ENCODE peak calls at places on chromosomes 7 and 10, in five cellular contexts. O is AG10803, Q is right atrium auricular region, Z is fibroblast of pulmonary artery, H is astrocyte of the cerebellum. J is an unnamed sample.

GRCh38 chr10:63798599-63799498 is 277.6 kb downstream of the REEP3 start:
- DNase-seq in O (peak; percentile 95), Q (peak; percentile 91), H (peak; percentile 100), Z (peak; percentile 93), J (no peak)

GRCh38 chr10:4344544-4344994 is 481.4 kb upstream of the AKR1E2 start:
- DNase-seq in O (peak; percentile 100), H (peak; percentile 95), Z (peak; percentile 98), Q (peak; percentile 88), J (peak; percentile 87)

GRCh38 chr10:35178305-35178704 is 51.7 kb downstream of the CREM start:
- DNase-seq in Z (no peak), O (no peak), H (no peak), Q (no peak), J (no peak)

GRCh38 chr7:83918142-83918541 is 269.2 kb upstream of the SEMA3E start:
- DNase-seq in H (no peak), Q (no peak), O (no peak), Z (no peak), J (no peak)

GRCh38 chr7:155337946-155338631 is 40.4 kb downstream of the INSIG1 start:
- DNase-seq in Z (no peak), O (no peak), Q (no peak), H (no peak), J (no peak)

GRCh38 chr10:25865267-25865666 is 68.8 kb upstream of the MYO3A start:
- DNase-seq in O (no peak), H (no peak), Z (no peak), Q (no peak), J (no peak)

GRCh38 chr10:116849271-116850057 is at the start of gene ENO4:
- DNase-seq in H (peak; percentile 78), Q (peak; percentile 60), O (peak; percentile 75), Z (peak; percentile 80), J (peak; percentile 81)

GRCh38 chr10:100508691-100509150 is 10.9 kb downstream of the SEC31B start:
- DNase-seq in Z (peak; percentile 72), H (peak; percentile 31), O (peak; percentile 50), Q (no peak), J (no peak)

GRCh38 chr7:22586806-22587180 is 86.8 kb upstream of the STEAP1B start:
- DNase-seq in Q (no peak), O (peak; percentile 61), Z (peak; percentile 81), H (no peak), J (peak; percentile 67)

GRCh38 chr7:94368371-94368791 is 26.3 kb upstream of the COL1A2 start:
- DNase-seq in H (peak; percentile 88), O (peak; percentile 92), Q (no peak), Z (peak; percentile 96), J (no peak)

GRCh38 chr10:116697816-116698215 is 44.5 kb downstream of the HSPA12A start:
- DNase-seq in O (no peak), Q (no peak), Z (no peak), H (no peak), J (no peak)

GRCh38 chr10:132960071-132960472 is 17.7 kb upstream of the CFAP46 start:
- DNase-seq in Q (no peak), Z (no peak), H (no peak), O (no peak), J (no peak)

GRCh38 chr10:11616021-11616420 is 4.6 kb upstream of the USP6NL start:
- DNase-seq in O (no peak), Z (no peak), Q (no peak), H (no peak), J (no peak)

GRCh38 chr10:30182191-30183075 is 123.0 kb upstream of the JCAD start:
- DNase-seq in H (peak; percentile 68), Q (no peak), Z (peak; percentile 80), O (peak; percentile 97), J (peak; percentile 77)

GRCh38 chr10:46216836-46217748 is 69.7 kb upstream of the ANTXRL start:
- DNase-seq in O (no peak), H (no peak), Z (peak; percentile 5), Q (no peak), J (no peak)

GRCh38 chr7:22487978-22488642 is 11.9 kb downstream of the STEAP1B start:
- DNase-seq in Z (no peak), Q (no peak), H (no peak), O (no peak), J (no peak)

GRCh38 chr7:100865971-100866720 is 1.0 kb upstream of the TRIP6 start:
- DNase-seq in O (peak; percentile 76), Q (no peak), Z (no peak), H (no peak), J (peak; percentile 89)

GRCh38 chr7:149496642-149497391 is 792 bp downstream of the ZNF746 start:
- DNase-seq in Q (no peak), H (no peak), Z (peak; percentile 33), O (peak; percentile 44), J (peak; percentile 51)

GRCh38 chr10:118592675-118593330 is 2.6 kb downstream of the PRLHR start:
- DNase-seq in Z (no peak), Q (no peak), O (no peak), H (no peak), J (peak; percentile 35)

GRCh38 chr10:5395168-5395567 is 9.5 kb downstream of the TUBAL3 start:
- DNase-seq in Q (no peak), H (no peak), O (no peak), Z (no peak), J (no peak)

GRCh38 chr7:155193716-155194115 is 104.0 kb upstream of the INSIG1 start:
- DNase-seq in Z (no peak), Q (no peak), O (no peak), H (no peak), J (no peak)

GRCh38 chr7:749121-749520 is 22.0 kb upstream of the PRKAR1B start:
- DNase-seq in Q (peak; percentile 75), Z (peak; percentile 49), O (no peak), H (no peak), J (no peak)

GRCh38 chr10:123027861-123028260 is 19.1 kb downstream of the ACADSB start:
- DNase-seq in O (peak; percentile 29), Q (no peak), Z (no peak), H (no peak), J (no peak)

GRCh38 chr7:22632674-22633073 is 94.3 kb upstream of the IL6 start:
- DNase-seq in O (no peak), Z (peak; percentile 65), H (no peak), Q (no peak), J (no peak)

GRCh38 chr7:151249034-151249731 is 689 bp upstream of the SMARCD3 start:
- DNase-seq in Q (peak; percentile 81), H (no peak), O (peak; percentile 73), Z (peak; percentile 64), J (no peak)

GRCh38 chr10:132410779-132411532 is 14.0 kb downstream of the PWWP2B start:
- DNase-seq in Z (no peak), O (no peak), Q (no peak), H (no peak), J (no peak)

GRCh38 chr10:131862548-131862947 is 38.3 kb upstream of the PPP2R2D start:
- DNase-seq in Z (no peak), Q (no peak), O (no peak), H (no peak), J (no peak)

GRCh38 chr10:12228851-12229250 is 32.9 kb downstream of the CDC123 start:
- DNase-seq in O (no peak), H (no peak), Q (no peak), Z (no peak), J (no peak)

GRCh38 chr10:124291009-124291671 is 127.6 kb downstream of the OAT start:
- DNase-seq in Z (no peak), H (no peak), Q (no peak), O (no peak), J (no peak)

GRCh38 chr10:58237014-58237830 is 30.5 kb downstream of the IPMK start:
- DNase-seq in O (peak; percentile 88), Z (peak; percentile 96), H (peak; percentile 86), Q (no peak), J (peak; percentile 56)

GRCh38 chr7:85162743-85163142 is 24.1 kb downstream of the SEMA3D start:
- DNase-seq in O (no peak), Q (no peak), Z (peak; percentile 40), H (no peak), J (no peak)

DNA sequence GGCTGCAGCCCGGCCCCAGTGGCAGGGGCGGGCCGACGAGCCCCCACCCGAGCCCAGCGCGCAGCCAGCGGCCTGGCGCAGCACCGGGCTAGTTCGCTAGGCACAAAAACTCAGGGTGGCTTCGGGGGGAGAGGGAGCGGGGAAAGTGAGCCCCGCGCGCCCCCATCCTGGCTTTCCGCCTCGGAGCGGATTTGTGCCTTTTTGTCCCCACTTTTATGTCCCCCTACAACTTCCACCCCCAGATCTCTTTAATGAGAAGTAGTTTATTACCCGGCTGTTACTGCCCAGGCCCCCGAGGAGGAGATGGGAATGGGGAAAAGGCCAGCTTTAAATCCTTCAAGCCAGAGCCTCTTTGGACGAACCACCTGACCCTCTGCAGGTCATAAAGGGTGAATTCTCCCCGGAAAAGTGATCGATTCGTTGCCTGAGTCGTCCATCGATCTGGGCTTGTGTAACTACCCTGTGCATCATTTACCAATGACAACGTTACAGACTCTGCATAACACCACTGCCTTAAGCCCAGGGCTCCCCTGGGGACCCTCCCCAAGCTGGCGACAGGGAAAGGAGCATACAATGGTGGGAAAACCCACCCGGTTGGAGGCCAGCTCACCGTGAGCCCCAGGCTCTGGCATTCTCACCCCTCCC is 598 bp upstream of the SH3PXD2A start:
- DNase-seq in Q (no peak), O (no peak), H (no peak), Z (no peak), J (no peak)
- H3K4me3 ChIP-seq in Q (peak overlapping the region; percentile 76), O (peak overlapping the region; percentile 81), H (peak overlapping the region; percentile 61), Z (peak overlapping the region; percentile 62), J (peak overlapping the region; percentile 59)

DNA sequence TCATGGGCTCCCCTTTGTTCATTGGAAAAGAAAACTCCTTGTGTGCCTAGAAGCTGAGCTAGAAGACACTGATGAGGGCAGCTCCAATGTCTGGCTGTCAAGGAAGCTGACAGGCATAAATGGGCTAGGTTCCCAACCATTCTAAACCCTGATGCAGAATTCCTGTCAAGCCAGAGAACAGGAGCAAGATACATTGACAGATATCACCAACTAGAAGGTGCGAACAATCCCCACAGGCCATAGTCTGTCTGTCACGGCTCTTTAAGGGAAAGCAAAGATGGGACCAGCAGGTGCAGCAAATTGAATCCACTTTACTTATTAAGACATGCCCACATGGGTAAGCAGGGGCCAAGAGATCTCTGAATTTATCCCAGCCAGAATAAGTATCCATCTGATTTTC is 617.9 kb upstream of the POT1 start:
- DNase-seq in O (no peak), Z (no peak), H (no peak), Q (no peak), J (no peak)
- H3K4me3 ChIP-seq in O (no peak overlapping the region), Z (no peak overlapping the region), H (no peak overlapping the region), Q (no peak overlapping the region), J (no peak overlapping the region)

GRCh38 chr10:54125098-54125747 is 675.8 kb downstream of the PCDH15 start:
- DNase-seq in Q (no peak), O (no peak), H (no peak), Z (no peak), J (no peak)
- H3K4me3 ChIP-seq in Q (no peak overlapping the region), O (no peak overlapping the region), H (no peak overlapping the region), Z (no peak overlapping the region), J (no peak overlapping the region)

GRCh38 chr10:8042864-8043568 is 11.5 kb upstream of the GATA3 start:
- DNase-seq in H (no peak), O (no peak), Z (no peak), Q (no peak), J (no peak)

GRCh38 chr10:8039323-8039922 is 15.1 kb upstream of the GATA3 start:
- DNase-seq in Z (no peak), O (no peak), H (no peak), Q (no peak), J (no peak)

GRCh38 chr10:8042032-8042863 is 12.2 kb upstream of the GATA3 start:
- DNase-seq in Q (no peak), Z (no peak), H (no peak), O (no peak), J (no peak)

GRCh38 chr10:8040651-8041050 is 13.8 kb upstream of the GATA3 start:
- DNase-seq in H (no peak), O (no peak), Z (no peak), Q (no peak), J (no peak)

GRCh38 chr10:8041284-8042031 is 13.0 kb upstream of the GATA3 start:
- DNase-seq in Z (no peak), H (no peak), O (no peak), Q (no peak), J (no peak)
- H3K4me3 ChIP-seq in Z (no peak overlapping the region), H (no peak overlapping the region), O (no peak overlapping the region), Q (no peak overlapping the region), J (no peak overlapping the region)